ENCODE peak calls at places on chromosomes 6 and 20, in five cellular contexts. U is psoas muscle, N is left lung, K is ELR, E is iris pigment epithelial cell. M is an unnamed sample.

GRCh38 chr20:58116505-58116904 is 111.9 kb downstream of the ANKRD60 start:
- DNase-seq in U (no peak), N (no peak), K (no peak), E (no peak), M (no peak)

GRCh38 chr20:35601021-35601973 is 14.3 kb upstream of the SPAG4 start:
- DNase-seq in U (peak; percentile 92), N (peak; percentile 83), K (peak; percentile 69), E (peak; percentile 76), M (no peak)

GRCh38 chr20:31922181-31922580 is 29.7 kb downstream of the PDRG1 start:
- DNase-seq in U (no peak), N (no peak), K (no peak), E (no peak), M (no peak)

GRCh38 chr6:127971945-127972391 is 71.1 kb upstream of the THEMIS start:
- DNase-seq in U (no peak), N (no peak), K (peak; percentile 97), E (peak; percentile 94), M (no peak)

GRCh38 chr20:43349841-43350240 is 107.9 kb upstream of the SRSF6 start:
- DNase-seq in U (no peak), N (no peak), K (no peak), E (no peak), M (no peak)

GRCh38 chr20:58719258-58719657 is 26.7 kb downstream of the NPEPL1 start:
- DNase-seq in U (peak; percentile 20), N (peak; percentile 19), K (no peak), E (no peak), M (peak; percentile 55)

GRCh38 chr6:166737231-166737630 is 110.2 kb upstream of the RPS6KA2 start:
- DNase-seq in U (no peak), N (no peak), K (peak; percentile 8), E (no peak), M (no peak)

GRCh38 chr6:118509009-118509617 is 39.0 kb upstream of the PLN start:
- DNase-seq in U (no peak), N (no peak), K (peak; percentile 59), E (peak; percentile 47), M (no peak)

GRCh38 chr20:15339264-15339663 is 1001.9 kb upstream of the FLRT3 start:
- DNase-seq in U (no peak), N (no peak), K (no peak), E (no peak), M (no peak)

GRCh38 chr20:21291026-21291425 is 12.1 kb upstream of the XRN2 start:
- DNase-seq in U (no peak), N (no peak), K (peak; percentile 92), E (no peak), M (no peak)

GRCh38 chr20:63009988-63010769 is 3.4 kb upstream of the BHLHE23 start:
- DNase-seq in U (no peak), N (no peak), K (peak; percentile 27), E (peak; percentile 29), M (no peak)

GRCh38 chr6:157036245-157036681 is 259.1 kb downstream of the ARID1B start:
- DNase-seq in U (no peak), N (no peak), K (no peak), E (peak; percentile 41), M (no peak)

GRCh38 chr6:149233056-149233715 is 84.3 kb upstream of the TAB2 start:
- DNase-seq in U (no peak), N (no peak), K (peak; percentile 99), E (peak; percentile 94), M (no peak)

GRCh38 chr6:144327081-144327480 is 41.9 kb downstream of the UTRN start:
- DNase-seq in U (no peak), N (no peak), K (no peak), E (no peak), M (no peak)